ENCODE peak calls at places on chromosomes 16 and 17, in five cellular contexts. X is trophoblast cell, R is H9, W is neuronal stem cell, U is H1. S is an unnamed sample.

GRCh38 chr17:49984283-49984682 is 10.7 kb downstream of the DLX3 start:
- DNase-seq in X (no peak), R (peak; percentile 68), W (no peak), U (no peak), S (no peak)

GRCh38 chr17:15169676-15170075 is 95.5 kb downstream of the PMP22 start:
- DNase-seq in X (no peak), R (no peak), W (no peak), U (no peak), S (peak; percentile 65)

GRCh38 chr17:65794572-65794971 is 233.1 kb upstream of the AXIN2 start:
- DNase-seq in X (no peak), R (peak; percentile 59), W (no peak), U (no peak), S (peak; percentile 20)

GRCh38 chr16:9457215-9457614 is 365.8 kb downstream of the HAPSTR1 start:
- DNase-seq in X (no peak), R (no peak), W (no peak), U (no peak), S (no peak)

GRCh38 chr17:80997471-80998387 is 6.1 kb downstream of the CHMP6 start:
- DNase-seq in X (no peak), R (peak; percentile 19), W (no peak), U (no peak), S (no peak)

GRCh38 chr17:60160829-60161501 is 11.2 kb downstream of the CA4 start:
- DNase-seq in X (no peak), R (peak; percentile 77), W (no peak), U (no peak), S (no peak)

GRCh38 chr17:14048169-14048568 is 21.1 kb upstream of the COX10 start:
- DNase-seq in X (no peak), R (no peak), W (no peak), U (no peak), S (no peak)

GRCh38 chr16:50247123-50247905 is 19.0 kb upstream of the ADCY7 start:
- DNase-seq in X (no peak), R (no peak), W (no peak), U (no peak), S (no peak)

GRCh38 chr17:37025847-37026533 is 77.2 kb downstream of the AATF start:
- DNase-seq in X (no peak), R (no peak), W (no peak), U (no peak), S (no peak)

GRCh38 chr17:9023389-9024210 is 2.3 kb downstream of the NTN1 start:
- DNase-seq in X (no peak), R (no peak), W (no peak), U (no peak), S (no peak)

GRCh38 chr17:2435852-2436251 is 35.0 kb upstream of the MNT start:
- DNase-seq in X (no peak), R (no peak), W (no peak), U (no peak), S (no peak)

GRCh38 chr16:71536752-71537499 is 10.7 kb downstream of the CHST4 start:
- DNase-seq in X (peak; percentile 7), R (no peak), W (no peak), U (no peak), S (no peak)

GRCh38 chr17:67052720-67053437 is 8.5 kb downstream of the CACNG1 start:
- DNase-seq in X (no peak), R (peak; percentile 15), W (no peak), U (no peak), S (no peak)

GRCh38 chr16:84459941-84460405 is 44.5 kb downstream of the MEAK7 start:
- DNase-seq in X (no peak), R (no peak), W (no peak), U (no peak), S (no peak)

GRCh38 chr16:84782841-84783240 is 36.9 kb upstream of the CRISPLD2 start:
- DNase-seq in X (no peak), R (no peak), W (no peak), U (no peak), S (no peak)

GRCh38 chr17:1648582-1649115 is 1.0 kb downstream of the RILP start:
- DNase-seq in X (peak; percentile 96), R (peak; percentile 98), W (peak; percentile 97), U (no peak), S (peak; percentile 92)

GRCh38 chr16:77564791-77565390 is 130.1 kb upstream of the ADAMTS18 start:
- DNase-seq in X (peak; percentile 53), R (no peak), W (no peak), U (no peak), S (peak; percentile 38)

GRCh38 chr16:54821731-54822130 is 108.9 kb upstream of the IRX5 start:
- DNase-seq in X (no peak), R (no peak), W (no peak), U (no peak), S (no peak)

GRCh38 chr16:51881731-51882130 is 665.2 kb downstream of the TOX3 start:
- DNase-seq in X (no peak), R (no peak), W (no peak), U (no peak), S (peak; percentile 26)

GRCh38 chr17:29590979-29591736 is 1.7 kb upstream of the GIT1 start:
- DNase-seq in X (no peak), R (peak; percentile 78), W (no peak), U (no peak), S (peak; percentile 63)

GRCh38 chr17:59844884-59845594 is 47.7 kb downstream of the TUBD1 start:
- DNase-seq in X (no peak), R (no peak), W (no peak), U (no peak), S (peak; percentile 68)

GRCh38 chr16:2963611-2964415 is at the start of gene KREMEN2:
- DNase-seq in X (no peak), R (peak; percentile 90), W (peak; percentile 64), U (no peak), S (peak; percentile 45)

GRCh38 chr16:84286568-84287220 is 8.0 kb upstream of the WFDC1 start:
- DNase-seq in X (no peak), R (no peak), W (no peak), U (no peak), S (peak; percentile 45)

GRCh38 chr17:7213895-7214299 is 5.7 kb downstream of the DLG4 start:
- DNase-seq in X (peak; percentile 77), R (peak; percentile 99), W (peak; percentile 100), U (peak; percentile 92), S (peak; percentile 95)

GRCh38 chr16:70151941-70152509 is 21.6 kb upstream of the CLEC18C start:
- DNase-seq in X (no peak), R (no peak), W (no peak), U (no peak), S (no peak)

DNA sequence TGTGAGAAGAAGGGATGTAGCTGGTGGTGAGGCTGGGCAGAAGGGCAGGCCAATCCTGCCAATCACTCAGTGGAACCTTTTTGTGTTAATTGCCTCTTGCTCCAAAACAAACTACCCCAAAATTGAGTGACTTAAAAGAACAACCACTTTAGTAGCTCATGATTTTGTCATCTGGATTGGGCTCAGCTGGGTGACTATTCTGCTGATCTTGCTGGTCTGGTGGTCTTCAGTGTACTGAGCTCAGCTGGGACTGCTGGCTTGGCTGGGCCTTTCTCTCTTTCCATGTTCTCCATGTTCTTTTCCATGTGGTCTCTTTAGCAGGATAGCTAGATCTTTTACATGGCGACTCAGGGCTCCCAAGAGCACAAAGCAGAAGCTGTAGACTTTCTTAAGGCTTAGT is 37.7 kb upstream of the SDK2 start:
- DNase-seq in X (no peak), R (no peak), W (no peak), U (no peak), S (no peak)
- H2BK12ac ChIP-seq in X (no peak overlapping the region), R (no peak overlapping the region), W (no peak overlapping the region), U (no peak overlapping the region), S (no peak overlapping the region)

GRCh38 chr17:77426676-77427386 is 286.1 kb downstream of the SEC14L1 start:
- DNase-seq in X (no peak), R (no peak), W (no peak), U (no peak), S (no peak)
- H3K4me1 ChIP-seq in X (peaks cover 63% of the 10 kb centered on the region), R (peaks cover 5% of the 10 kb centered on the region), W (peaks cover 41% of the 10 kb centered on the region), U (no peaks in the 10 kb centered on the region), S (peaks cover 81% of the 10 kb centered on the region)

DNA sequence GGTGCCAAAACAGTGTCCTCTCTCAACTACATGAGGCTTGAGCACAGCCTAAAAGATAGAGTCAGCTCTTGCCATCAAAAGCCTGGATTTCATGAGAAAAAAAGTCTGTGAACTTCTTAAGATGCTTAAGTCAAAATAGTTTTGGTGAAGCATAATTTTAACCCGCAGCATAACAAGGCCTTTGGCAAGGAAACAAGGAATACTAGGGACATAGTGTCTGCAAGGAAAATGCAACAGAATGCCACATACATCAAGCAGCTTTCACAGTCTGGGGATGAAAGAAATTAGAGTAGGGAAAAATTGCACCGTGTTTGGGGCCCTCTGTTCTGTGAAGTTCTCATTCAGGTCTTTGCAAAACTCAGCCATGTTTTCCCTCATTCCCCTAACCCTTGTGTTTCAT is 116.2 kb downstream of the ANKFN1 start:
- DNase-seq in X (no peak), R (no peak), W (no peak), U (no peak), S (no peak)
- H3K79me1 ChIP-seq in X (no peaks in the 10 kb centered on the region), R (no peaks in the 10 kb centered on the region), W (no peaks in the 10 kb centered on the region), U (no peaks in the 10 kb centered on the region), S (no peaks in the 10 kb centered on the region)

GRCh38 chr16:58510776-58511628 is 4.3 kb upstream of the SETD6 start:
- DNase-seq in X (no peak), R (no peak), W (no peak), U (no peak), S (no peak)
- H2BK12ac ChIP-seq in X (no peak overlapping the region), R (no peak overlapping the region), W (no peak overlapping the region), U (no peak overlapping the region), S (no peak overlapping the region)

DNA sequence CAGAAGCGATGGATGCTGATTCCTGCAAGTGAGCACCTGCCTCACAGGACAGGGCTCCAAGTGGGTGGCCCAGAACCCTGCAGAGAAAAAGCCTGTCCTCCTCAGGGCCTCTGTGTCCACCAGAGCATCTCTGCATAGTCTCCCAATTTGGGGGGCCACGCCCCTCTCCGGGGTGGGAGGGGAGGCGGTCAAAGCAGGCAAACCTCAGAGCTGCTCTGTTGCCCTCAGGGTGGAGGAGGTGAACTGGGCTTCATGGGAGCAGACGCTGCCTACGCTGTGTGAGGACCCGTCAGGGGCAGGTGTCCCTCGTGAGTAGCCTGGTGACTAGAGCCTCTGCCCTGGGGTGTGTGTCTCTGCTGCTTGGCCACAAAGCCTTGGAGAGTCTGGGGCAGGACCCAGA is 19.3 kb downstream of the TRPV2 start:
- DNase-seq in X (no peak), R (peak; percentile 60), W (no peak), U (no peak), S (no peak)
- H3K4me1 ChIP-seq in X (peaks cover 4% of the 10 kb centered on the region), R (no peaks in the 10 kb centered on the region), W (peaks cover 6% of the 10 kb centered on the region), U (peaks cover 3% of the 10 kb centered on the region), S (peaks cover 8% of the 10 kb centered on the region)

GRCh38 chr17:77393867-77394539 is 253.2 kb downstream of the SEC14L1 start:
- DNase-seq in X (no peak), R (no peak), W (no peak), U (no peak), S (no peak)

GRCh38 chr17:77394540-77395295 is 253.9 kb downstream of the SEC14L1 start:
- DNase-seq in X (no peak), R (no peak), W (no peak), U (no peak), S (no peak)

GRCh38 chr17:77395609-77396008 is 254.8 kb downstream of the SEC14L1 start:
- DNase-seq in X (no peak), R (no peak), W (no peak), U (no peak), S (no peak)

GRCh38 chr17:77398274-77398673 is 257.5 kb downstream of the SEC14L1 start:
- DNase-seq in X (no peak), R (no peak), W (no peak), U (no peak), S (no peak)

GRCh38 chr17:77396610-77397009 is 255.8 kb downstream of the SEC14L1 start:
- DNase-seq in X (no peak), R (no peak), W (no peak), U (no peak), S (no peak)
- H3K79me1 ChIP-seq in X (peaks cover 12% of the 10 kb centered on the region), R (peaks cover 5% of the 10 kb centered on the region), W (peaks cover 30% of the 10 kb centered on the region), U (peaks cover 30% of the 10 kb centered on the region), S (peaks cover 8% of the 10 kb centered on the region)